ENCODE peak calls at places on chromosome 10, in four cellular contexts. V, R, Z and L are unnamed samples. For H3K9me3, the result is how much of the 10 kb centered on the place peaks cover.

GRCh38 chr10:131580674-131581073 is 269.2 kb upstream of the TCERG1L start:
- DNase-seq in Z (no peak), V (no peak), R (no peak), L (no peak)

GRCh38 chr10:48627984-48628609 is 23.2 kb upstream of the ARHGAP22 start:
- DNase-seq in R (no peak), Z (no peak), V (no peak), L (no peak)

GRCh38 chr10:60986779-60987178 is 42.8 kb upstream of the RHOBTB1 start:
- DNase-seq in Z (no peak), R (no peak), V (no peak), L (no peak)

GRCh38 chr10:21496285-21497176 is 29.0 kb downstream of the SKIDA1 start:
- DNase-seq in V (no peak), R (peak), Z (no peak), L (peak)

GRCh38 chr10:1380075-1380793 is 324.0 kb downstream of the WDR37 start:
- DNase-seq in V (no peak), R (peak), Z (no peak), L (no peak)

GRCh38 chr10:62205750-62206399 is 62.8 kb downstream of the RTKN2 start:
- DNase-seq in V (no peak), Z (no peak), R (no peak), L (no peak)

GRCh38 chr10:44186150-44186549 is 198.7 kb downstream of the CXCL12 start:
- DNase-seq in Z (peak), R (no peak), V (no peak), L (no peak)

GRCh38 chr10:119450606-119451304 is 91.8 kb downstream of the RGS10 start:
- DNase-seq in Z (no peak), V (no peak), R (no peak), L (no peak)

GRCh38 chr10:60524541-60524940 is 134.9 kb upstream of the ANK3 start:
- DNase-seq in R (no peak), V (no peak), Z (peak), L (no peak)

GRCh38 chr10:77428776-77429395 is 208.7 kb downstream of the KCNMA1 start:
- DNase-seq in R (peak), V (peak), Z (peak), L (peak)

GRCh38 chr10:11158080-11158479 is 140.4 kb downstream of the CELF2 start:
- DNase-seq in R (no peak), Z (no peak), V (no peak), L (no peak)

GRCh38 chr10:46284286-46285229 is 2.2 kb upstream of the ANTXRL start:
- DNase-seq in V (peak), Z (no peak), R (peak), L (peak)

GRCh38 chr10:133009218-133009954 is 67.0 kb upstream of the CFAP46 start:
- DNase-seq in V (no peak), R (no peak), Z (no peak), L (peak)

GRCh38 chr10:133013478-133013877 is 71.1 kb upstream of the CFAP46 start:
- DNase-seq in R (no peak), V (no peak), Z (no peak), L (no peak)

GRCh38 chr10:133010095-133010837 is 67.9 kb upstream of the CFAP46 start:
- DNase-seq in V (no peak), Z (no peak), R (no peak), L (no peak)

GRCh38 chr10:133012573-133013359 is 70.4 kb upstream of the CFAP46 start:
- DNase-seq in V (no peak), R (no peak), Z (no peak), L (peak)

DNA sequence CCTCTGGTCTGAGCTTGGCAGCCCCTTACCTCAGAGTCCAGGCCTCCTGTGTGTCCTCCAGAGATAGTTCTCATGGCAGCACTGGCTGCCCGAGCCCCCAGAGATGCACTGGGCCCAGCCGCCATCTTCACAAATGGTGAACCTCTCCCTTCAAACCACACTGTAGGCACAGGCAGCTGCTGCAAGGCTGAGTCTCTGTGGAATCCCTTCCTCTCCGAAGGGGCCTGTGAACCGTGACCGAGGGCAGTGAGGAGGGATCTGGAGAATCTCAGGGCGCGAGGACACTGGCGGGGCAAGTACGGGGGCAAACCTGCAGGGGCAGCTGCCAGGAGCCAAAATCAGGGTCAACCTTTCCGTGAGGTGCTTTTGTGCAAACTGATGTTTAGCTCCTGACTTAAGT is 69.5 kb upstream of the CFAP46 start:
- DNase-seq in V (no peak), Z (no peak), R (no peak), L (no peak)
- H3K9me3 ChIP-seq in V (under half), Z (half or more), R (under half), L (under half)

DNA sequence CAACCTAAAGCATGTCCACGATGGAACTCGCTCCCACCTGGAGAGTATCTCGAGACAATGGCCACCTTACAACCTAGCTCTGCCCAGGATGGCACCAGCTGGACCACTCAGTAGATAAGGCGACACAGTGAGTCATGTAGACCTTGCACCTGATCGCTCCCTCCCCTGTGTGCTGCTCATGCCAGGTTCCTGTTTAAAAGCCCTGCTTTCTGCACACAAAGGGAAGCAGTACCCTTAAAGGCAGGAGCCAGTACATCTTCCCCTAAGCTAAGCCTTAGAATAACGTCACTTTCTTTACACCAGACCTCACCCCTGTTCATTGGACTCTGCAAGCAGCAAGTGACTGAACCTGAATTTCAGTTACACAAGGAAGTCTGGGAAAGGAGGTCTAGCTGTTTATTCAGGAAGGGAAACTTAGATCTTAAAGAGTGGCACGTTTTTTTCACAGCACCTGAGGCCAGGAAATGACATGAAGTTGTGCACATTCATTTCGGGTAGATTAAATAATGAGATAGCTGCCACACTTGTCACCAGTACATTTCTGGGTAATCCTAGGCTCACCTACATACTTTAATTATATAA is 117.9 kb downstream of the MTPAP start:
- DNase-seq in R (no peak), Z (no peak), V (no peak), L (no peak)
- H3K27ac ChIP-seq in R (no peak), Z (no peak), V (no peak), L (no peak)

DNA sequence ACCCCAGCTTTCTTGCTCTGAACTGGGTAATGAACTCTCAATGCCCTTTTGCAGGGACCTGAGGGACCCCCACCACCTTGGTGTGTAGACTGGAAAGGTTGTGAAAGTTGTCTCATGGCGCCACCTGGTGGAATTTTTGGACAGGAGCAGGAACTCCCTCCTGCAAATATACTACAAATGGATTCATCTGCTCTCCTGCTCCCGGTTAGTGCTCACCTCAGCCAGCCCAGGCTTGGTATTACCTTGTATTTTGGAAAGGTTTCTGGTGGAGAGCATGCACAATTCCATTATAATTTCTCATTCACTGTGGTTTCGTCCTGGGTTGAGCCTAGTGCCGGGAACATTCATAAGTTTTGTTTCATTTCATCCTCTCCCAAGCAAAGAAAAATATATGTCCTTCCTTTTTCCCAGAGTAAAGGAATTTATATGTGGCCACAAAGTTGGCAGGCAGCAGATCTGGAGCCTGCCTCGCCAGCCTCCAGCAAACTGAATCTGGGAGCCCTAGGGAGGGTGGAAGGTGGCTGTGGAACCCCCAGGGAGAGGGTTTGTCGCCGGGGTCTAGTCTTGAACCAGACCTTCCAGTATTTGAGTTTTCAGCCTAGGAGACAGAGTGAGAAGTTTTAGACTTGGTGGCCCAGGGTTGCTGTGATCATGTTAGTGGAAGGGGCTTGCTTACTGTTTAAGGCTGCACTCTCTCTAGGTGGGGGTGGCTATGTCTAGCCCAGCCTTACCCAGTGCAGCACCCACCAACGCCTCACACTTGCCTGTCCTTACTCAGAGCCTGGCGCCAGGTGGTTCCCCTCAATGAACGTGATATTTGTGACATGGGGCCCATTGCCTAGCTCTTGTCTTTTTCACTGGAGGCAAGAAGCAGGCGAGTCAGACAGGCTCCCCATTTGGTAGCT is 9.5 kb downstream of the FAM241B start:
- DNase-seq in V (peak), Z (peak), R (peak), L (peak)
- TF ChIP-seq CTCF in V (peak), Z (peak), R (peak), L (peak)

GRCh38 chr10:38054361-38054797 is 39.8 kb upstream of the ZNF37A start:
- DNase-seq in V (no peak), R (no peak), Z (peak), L (no peak)
- H3K9me3 ChIP-seq in V (under half), R (under half), Z (under half), L (under half)